ENCODE peak calls at places on chromosome 13, in ten cellular contexts. P is activated CD4-positive, alpha-beta T cell treated with anti-CD3 and anti-CD28 coated beads, Interleukin-2, amount 50 U/mL, for 4 hours; N is stimulated activated CD4-positive, alpha-beta T cell treated with anti-CD3 and anti-CD28 coated beads, Interleukin-12 subunit alpha, Interleukin-12 subunit beta, amount 100 ng/mL, for 4 hours; U is activated naive CD8-positive, alpha-beta T cell treated with anti-CD3 and anti-CD28 coated beads, Interleukin-2, amount 10 ng/mL, durations not matched to agents 7 days and 5 days; Y is AG10803; C is brain microvascular endothelial cell; D is islet precursor cell; Z is EL; R is kidney epithelial cell; K is fibroblast of pulmonary artery. F is an unnamed sample.

GRCh38 chr13:113317031-113317430 is 20.0 kb downstream of the LAMP1 start:
- DNase-seq in P (no peak), Y (no peak), Z (no peak), R (no peak), C (no peak), N (no peak), U (no peak), K (no peak), D (no peak), F (no peak)

GRCh38 chr13:46801831-46802230 is 4.9 kb upstream of the ESD start:
- DNase-seq in Z (no peak), R (no peak), K (no peak), P (no peak), N (no peak), D (no peak), U (no peak), Y (no peak), C (no peak), F (no peak)

GRCh38 chr13:51844862-51845573 is at the start of gene TMEM272:
- DNase-seq in K (peak; percentile 45), P (peak; percentile 47), U (peak; percentile 72), D (peak; percentile 78), Z (peak; percentile 51), Y (no peak), C (peak; percentile 27), N (peak; percentile 58), R (no peak), F (no peak)

GRCh38 chr13:98632971-98633370 is 56.1 kb upstream of the STK24 start:
- DNase-seq in U (no peak), K (no peak), P (no peak), N (no peak), R (no peak), Y (no peak), C (peak; percentile 27), D (no peak), Z (peak; percentile 31), F (no peak)

GRCh38 chr13:47175172-47175806 is 278.4 kb upstream of the HTR2A start:
- DNase-seq in U (no peak), Y (peak; percentile 86), C (peak; percentile 81), R (peak; percentile 52), K (peak; percentile 75), N (no peak), Z (peak; percentile 87), P (no peak), D (peak; percentile 57), F (no peak)

GRCh38 chr13:19362946-19363510 is 181.4 kb upstream of the TUBA3C start:
- DNase-seq in R (no peak), D (no peak), C (no peak), P (no peak), U (no peak), Y (no peak), Z (no peak), N (no peak), K (no peak), F (no peak)

GRCh38 chr13:30615851-30616311 is 1.8 kb upstream of the USPL1 start:
- DNase-seq in C (no peak), N (no peak), Y (peak; percentile 23), U (no peak), K (peak; percentile 59), Z (peak; percentile 32), D (no peak), P (no peak), R (no peak), F (no peak)

GRCh38 chr13:77696006-77696862 is 1.3 kb upstream of the SLAIN1 start:
- DNase-seq in R (no peak), D (no peak), U (no peak), Y (no peak), N (no peak), K (no peak), C (no peak), P (no peak), Z (no peak), F (peak; percentile 45)

GRCh38 chr13:69458013-69458412 is 649.6 kb upstream of the ATXN8OS start:
- DNase-seq in P (no peak), R (no peak), N (no peak), U (no peak), Y (no peak), Z (no peak), C (no peak), D (no peak), K (no peak), F (no peak)

F was measured in SHP77 treated with DMSO at 0.1 percent for 48 hours.